ENCODE peak calls at places on chromosomes 5 and 9, in seven cellular contexts. F is naive thymus-derived CD4-positive, alpha-beta T cell; B is choroid plexus epithelial cell; M is cardiac fibroblast; U is psoas muscle; S is HCT116; Y is H7. D is an unnamed sample.

GRCh38 chr9:111937781-111938426 is 41.3 kb downstream of the UGCG start:
- DNase-seq in Y (no peak), B (peak), U (no peak), F (peak), M (peak), S (no peak), D (no peak)

GRCh38 chr9:7117676-7118561 is 360.1 kb downstream of the KDM4C start:
- DNase-seq in B (peak), Y (no peak), M (peak), U (no peak), S (no peak), F (no peak), D (no peak)

GRCh38 chr9:75891277-75892167 is 1.0 kb downstream of the PCSK5 start:
- DNase-seq in B (peak), M (peak), U (peak), F (peak), Y (peak), S (peak), D (peak)

GRCh38 chr9:125747053-125747764 is at the start of gene PBX3:
- DNase-seq in S (no peak), Y (peak), F (peak), B (peak), U (peak), M (peak), D (peak)

GRCh38 chr5:31770157-31770556 is 131.2 kb downstream of the PDZD2 start:
- DNase-seq in B (no peak), Y (peak), F (no peak), M (no peak), S (no peak), U (no peak), D (no peak)

GRCh38 chr5:143721960-143722359 is 90.0 kb upstream of the HMHB1 start:
- DNase-seq in F (no peak), M (no peak), Y (no peak), B (no peak), U (no peak), S (no peak), D (no peak)

GRCh38 chr5:39580702-39581498 is 156.1 kb upstream of the DAB2 start:
- DNase-seq in M (peak), S (no peak), B (peak), U (no peak), Y (no peak), F (no peak), D (no peak)

GRCh38 chr5:79172269-79172668 is 60.7 kb downstream of the BHMT start:
- DNase-seq in Y (no peak), F (no peak), B (peak), S (no peak), M (no peak), U (no peak), D (no peak)

GRCh38 chr5:142994242-142994641 is 224.1 kb downstream of the ARHGAP26 start:
- DNase-seq in S (no peak), U (no peak), F (no peak), B (no peak), Y (no peak), M (no peak), D (no peak)

GRCh38 chr5:172002310-172002709 is 4.1 kb downstream of the FBXW11 start:
- DNase-seq in M (peak), U (no peak), Y (no peak), S (peak), B (peak), F (no peak), D (no peak)

GRCh38 chr5:173456751-173457171 is 128.5 kb upstream of the STC2 start:
- DNase-seq in M (peak), F (no peak), Y (no peak), S (no peak), U (no peak), B (peak), D (no peak)

DNA sequence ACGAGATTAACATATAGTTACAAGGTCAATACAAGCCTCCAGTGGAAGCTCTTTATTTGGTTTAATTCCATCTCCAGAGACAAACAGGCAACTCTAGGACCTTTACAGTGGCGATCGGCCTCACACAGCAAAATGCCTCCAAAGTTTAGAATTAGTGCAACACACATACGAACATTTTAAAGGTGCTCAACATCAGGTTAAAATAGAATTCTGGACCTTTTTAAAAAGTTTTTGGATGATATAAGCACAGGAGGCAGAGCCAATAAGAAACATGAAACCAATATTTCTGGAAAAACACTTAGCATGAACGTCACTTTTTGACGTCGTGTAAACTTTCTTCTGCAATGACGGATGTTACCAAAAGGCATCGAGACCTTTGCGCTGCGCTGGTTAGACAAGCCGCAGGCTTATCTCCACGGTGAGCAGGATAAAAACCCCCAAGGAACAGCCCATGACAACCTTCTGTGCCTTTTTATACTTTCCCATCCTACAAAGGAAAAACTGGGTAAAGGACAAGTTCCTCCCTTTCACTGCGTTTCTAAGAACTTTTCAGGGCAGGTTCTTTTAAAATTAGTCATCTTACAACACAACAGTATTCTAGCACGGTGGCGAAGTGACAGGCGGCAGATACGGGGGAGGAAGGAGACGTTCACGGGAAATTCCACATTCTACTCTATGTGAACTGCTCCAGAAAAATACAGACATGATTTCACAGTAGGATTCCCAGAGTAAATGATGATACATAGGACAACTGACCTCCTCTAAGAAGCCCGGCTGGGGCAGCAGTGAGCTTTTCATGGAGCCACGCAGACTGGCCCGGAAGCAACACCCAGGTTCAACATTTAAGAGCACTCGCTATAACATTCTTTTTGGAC is 52.2 kb downstream of the USP20 start:
- DNase-seq in U (no peak), M (peak), Y (no peak), B (peak), F (peak), S (no peak), D (no peak)
- H3K4me3 ChIP-seq in U (peak), M (no peak), Y (no peak), B (no peak), F (peak), S (no peak), D (peak)

GRCh38 chr5:117262607-117263131 is 688.0 kb upstream of the SEMA6A start:
- DNase-seq in F (no peak), B (no peak), S (no peak), Y (peak), M (peak), U (no peak), D (no peak)
- H3K4me3 ChIP-seq in F (no peak), B (no peak), S (no peak), Y (no peak), M (no peak), U (no peak), D (no peak)

DNA sequence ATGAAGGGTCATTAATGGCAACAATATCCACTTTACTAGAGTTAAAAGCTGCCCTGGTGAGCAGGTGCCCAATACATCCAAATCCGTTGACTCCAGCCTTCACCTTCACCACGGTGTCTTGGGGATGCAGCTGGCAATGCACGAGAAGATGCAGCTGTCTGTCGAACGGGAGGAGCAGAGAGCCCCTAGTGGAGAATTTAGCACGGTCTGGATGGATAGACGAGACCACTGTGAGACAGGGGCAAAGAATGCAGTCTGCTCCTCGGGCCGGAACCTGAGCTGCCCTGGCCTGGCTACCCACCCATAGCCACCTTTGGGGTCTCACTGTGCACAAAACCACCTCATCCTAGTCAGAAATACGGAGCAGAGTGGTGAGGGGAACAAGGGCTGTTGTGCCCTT is 35.1 kb downstream of the ADRA1B start:
- DNase-seq in Y (peak), B (peak), F (no peak), U (no peak), M (peak), S (peak), D (no peak)
- H3K4me3 ChIP-seq in Y (no peak), B (no peak), F (no peak), U (no peak), M (no peak), S (no peak), D (no peak)

DNA sequence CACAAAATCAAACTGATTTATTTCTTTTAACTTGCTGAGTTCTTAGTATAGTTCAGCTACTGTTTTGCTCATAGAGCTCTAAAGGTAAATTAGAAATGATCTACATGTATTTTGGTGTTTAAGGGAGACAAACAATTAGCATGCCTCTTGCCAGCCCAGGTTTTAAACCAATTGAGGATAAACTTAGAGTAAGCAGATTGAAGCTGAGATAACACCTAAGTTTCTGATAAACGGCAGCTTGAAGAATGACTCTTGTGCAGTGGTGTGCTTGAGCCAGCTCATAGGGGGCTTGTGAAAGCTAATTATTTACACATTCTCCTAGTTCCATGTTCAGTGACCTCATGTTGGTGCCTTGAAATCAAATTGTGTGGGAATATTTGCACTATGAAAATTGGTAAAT is 193.0 kb downstream of the PRR16 start:
- DNase-seq in M (no peak), U (no peak), F (no peak), S (no peak), B (no peak), Y (no peak), D (no peak)
- H3K4me3 ChIP-seq in M (no peak), U (no peak), F (no peak), S (no peak), B (no peak), Y (no peak), D (no peak)

GRCh38 chr5:34660444-34660843 is 4.3 kb downstream of the RAI14 start:
- DNase-seq in M (peak), U (no peak), Y (no peak), S (no peak), B (peak), F (no peak), D (no peak)
- H3K4me3 ChIP-seq in M (no peak), U (no peak), Y (no peak), S (no peak), B (no peak), F (no peak), D (no peak)

GRCh38 chr5:1292846-1293415 is 1.9 kb downstream of the TERT start:
- DNase-seq in F (no peak), S (no peak), M (no peak), Y (no peak), U (peak), B (no peak), D (no peak)

GRCh38 chr5:1295650-1296037 is 776 bp upstream of the TERT start:
- DNase-seq in F (no peak), B (no peak), Y (peak), U (peak), M (no peak), S (no peak), D (no peak)

GRCh38 chr5:1293416-1293996 is 1.4 kb downstream of the TERT start:
- DNase-seq in M (no peak), Y (peak), U (peak), F (no peak), B (no peak), S (no peak), D (no peak)

GRCh38 chr5:1294839-1295649 is at the start of gene TERT:
- DNase-seq in S (no peak), M (no peak), F (peak), U (peak), Y (peak), B (no peak), D (no peak)

GRCh38 chr5:1293997-1294838 is 650 bp downstream of the TERT start:
- DNase-seq in M (no peak), U (peak), F (no peak), Y (peak), B (no peak), S (no peak), D (no peak)
- H3K4me3 ChIP-seq in M (no peak), U (no peak), F (no peak), Y (peak), B (no peak), S (peak), D (no peak)

GRCh38 chr5:131209506-131210191 is 38.9 kb downstream of the LYRM7 start:
- DNase-seq in M (no peak), S (no peak), U (no peak), F (peak), B (no peak), Y (no peak), D (no peak)
- H3K4me3 ChIP-seq in M (no peak), S (no peak), U (no peak), F (peak), B (no peak), Y (no peak), D (no peak)

GRCh38 chr9:19464061-19464763 is 55.4 kb downstream of the ACER2 start:
- DNase-seq in B (no peak), F (no peak), M (no peak), Y (peak), S (no peak), U (no peak), D (no peak)
- H3K4me3 ChIP-seq in B (peak), F (peak), M (peak), Y (peak), S (peak), U (peak), D (peak)

GRCh38 chr5:122151640-122152039 is 22.3 kb downstream of the ZNF474 start:
- DNase-seq in F (no peak), U (no peak), B (peak), S (no peak), M (peak), Y (no peak), D (no peak)

GRCh38 chr5:122152266-122152900 is 23.0 kb downstream of the ZNF474 start:
- DNase-seq in U (no peak), Y (no peak), F (no peak), S (no peak), M (no peak), B (no peak), D (no peak)

GRCh38 chr5:122153774-122154173 is 24.4 kb downstream of the ZNF474 start:
- DNase-seq in S (no peak), F (peak), M (peak), Y (no peak), U (no peak), B (no peak), D (no peak)

GRCh38 chr5:122154491-122154890 is 25.1 kb downstream of the ZNF474 start:
- DNase-seq in M (peak), B (no peak), U (no peak), Y (no peak), S (no peak), F (no peak), D (no peak)

DNA sequence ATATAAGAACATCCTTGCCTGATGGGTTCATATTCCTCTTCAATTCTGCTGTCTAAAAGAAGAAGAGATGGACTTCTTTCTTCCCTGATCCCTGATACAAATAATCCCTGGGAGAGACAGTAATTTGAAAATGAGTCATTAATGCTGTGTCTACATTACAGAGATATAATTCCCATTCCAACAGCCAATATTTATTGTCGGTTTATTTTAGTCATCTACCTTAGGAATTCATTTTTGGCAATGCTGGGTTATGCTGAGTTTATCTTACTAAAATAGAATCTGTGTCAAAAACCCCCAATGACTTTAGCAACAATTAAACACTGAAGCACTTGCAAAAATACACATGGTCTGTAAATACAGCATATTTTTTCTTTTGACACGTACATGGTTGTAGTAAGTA is 23.9 kb downstream of the ZNF474 start:
- DNase-seq in Y (no peak), S (no peak), B (peak), F (no peak), M (peak), U (no peak), D (no peak)
- H3K4me3 ChIP-seq in Y (no peak), S (no peak), B (no peak), F (no peak), M (no peak), U (no peak), D (no peak)

GRCh38 chr9:99356512-99356971 is 134.5 kb downstream of the SEC61B start:
- DNase-seq in F (no peak), M (no peak), Y (no peak), B (peak), U (peak), S (no peak), D (peak)
- H3K4me3 ChIP-seq in F (no peak), M (no peak), Y (no peak), B (no peak), U (no peak), S (no peak), D (no peak)

D was measured in tibial nerve.